ENCODE peak calls at places on chromosomes 5 and 9, in five cellular contexts. One of them, this sample, is unnamed.

GRCh38 chr5:77606279-77606678 is 32.2 kb downstream of the OTP start:
- DNase-seq in body of pancreas: no peak
- DNase-seq in fibroblast of mammary gland: no peak
- DNase-seq in SK-N-SH: no peak
- DNase-seq in adrenal gland: no peak
- DNase-seq in this sample: no peak

GRCh38 chr5:168984135-168984675 is 316.7 kb downstream of the SLIT3 start:
- DNase-seq in fibroblast of mammary gland: no peak
- DNase-seq in body of pancreas: no peak
- DNase-seq in adrenal gland: no peak
- DNase-seq in SK-N-SH: no peak
- DNase-seq in this sample: no peak

GRCh38 chr9:107020040-107020530 is 157.1 kb downstream of the ZNF462 start:
- DNase-seq in adrenal gland: no peak
- DNase-seq in fibroblast of mammary gland: peak
- DNase-seq in SK-N-SH: no peak
- DNase-seq in body of pancreas: no peak
- DNase-seq in this sample: peak

GRCh38 chr5:144203750-144204596 is 33.3 kb downstream of the KCTD16 start:
- DNase-seq in SK-N-SH: peak
- DNase-seq in fibroblast of mammary gland: peak
- DNase-seq in adrenal gland: peak
- DNase-seq in body of pancreas: peak
- DNase-seq in this sample: peak

GRCh38 chr9:93231121-93231694 is 47.3 kb downstream of the WNK2 start:
- DNase-seq in body of pancreas: peak
- DNase-seq in SK-N-SH: peak
- DNase-seq in adrenal gland: peak
- DNase-seq in fibroblast of mammary gland: no peak
- DNase-seq in this sample: no peak

GRCh38 chr9:133509179-133510083 is 15.3 kb downstream of the MYMK start:
- DNase-seq in SK-N-SH: peak
- DNase-seq in adrenal gland: no peak
- DNase-seq in fibroblast of mammary gland: no peak
- DNase-seq in body of pancreas: peak
- DNase-seq in this sample: peak

GRCh38 chr5:41788800-41789395 is 81.3 kb downstream of the OXCT1 start:
- DNase-seq in body of pancreas: no peak
- DNase-seq in adrenal gland: no peak
- DNase-seq in fibroblast of mammary gland: peak
- DNase-seq in SK-N-SH: no peak
- DNase-seq in this sample: peak

GRCh38 chr5:102815560-102816324 is 60.6 kb downstream of the PAM start:
- DNase-seq in adrenal gland: no peak
- DNase-seq in fibroblast of mammary gland: peak
- DNase-seq in body of pancreas: no peak
- DNase-seq in SK-N-SH: no peak
- DNase-seq in this sample: no peak

GRCh38 chr5:122756263-122756911 is 18.5 kb upstream of the SNX2 start:
- DNase-seq in body of pancreas: no peak
- DNase-seq in SK-N-SH: no peak
- DNase-seq in adrenal gland: no peak
- DNase-seq in fibroblast of mammary gland: peak
- DNase-seq in this sample: peak

GRCh38 chr9:121771851-121772599 is 120.6 kb downstream of the DAB2IP start:
- DNase-seq in adrenal gland: no peak
- DNase-seq in body of pancreas: peak
- DNase-seq in fibroblast of mammary gland: no peak
- DNase-seq in SK-N-SH: no peak
- DNase-seq in this sample: no peak

GRCh38 chr5:108561416-108562204 is 179.7 kb upstream of the FBXL17 start:
- DNase-seq in fibroblast of mammary gland: peak
- DNase-seq in body of pancreas: no peak
- DNase-seq in adrenal gland: no peak
- DNase-seq in SK-N-SH: no peak
- DNase-seq in this sample: no peak

GRCh38 chr9:136143215-136144001 is 24.7 kb upstream of the TMEM250 start:
- DNase-seq in body of pancreas: no peak
- DNase-seq in SK-N-SH: peak
- DNase-seq in adrenal gland: no peak
- DNase-seq in fibroblast of mammary gland: peak
- DNase-seq in this sample: peak

GRCh38 chr5:151264113-151264512 is 11.1 kb downstream of the GM2A start:
- DNase-seq in body of pancreas: no peak
- DNase-seq in SK-N-SH: no peak
- DNase-seq in fibroblast of mammary gland: peak
- DNase-seq in adrenal gland: no peak
- DNase-seq in this sample: peak

GRCh38 chr9:132986586-132986985 is 8.1 kb downstream of the GFI1B start:
- DNase-seq in adrenal gland: no peak
- DNase-seq in SK-N-SH: no peak
- DNase-seq in fibroblast of mammary gland: peak
- DNase-seq in body of pancreas: no peak
- DNase-seq in this sample: no peak

GRCh38 chr9:92986175-92987110 is 39.1 kb downstream of the FGD3 start:
- DNase-seq in adrenal gland: peak
- DNase-seq in body of pancreas: no peak
- DNase-seq in fibroblast of mammary gland: peak
- DNase-seq in SK-N-SH: no peak
- DNase-seq in this sample: no peak

GRCh38 chr5:10725636-10726035 is 35.4 kb downstream of the DAP start:
- DNase-seq in fibroblast of mammary gland: no peak
- DNase-seq in SK-N-SH: no peak
- DNase-seq in body of pancreas: no peak
- DNase-seq in adrenal gland: no peak
- DNase-seq in this sample: no peak
- H3K4me3 ChIP-seq in fibroblast of mammary gland: no peak
- H3K4me3 ChIP-seq in SK-N-SH: peak
- H3K4me3 ChIP-seq in body of pancreas: no peak
- H3K4me3 ChIP-seq in adrenal gland: no peak
- H3K4me3 ChIP-seq in this sample: no peak

GRCh38 chr5:148827723-148828122 is 1.3 kb downstream of the ADRB2 start:
- DNase-seq in body of pancreas: no peak
- DNase-seq in adrenal gland: no peak
- DNase-seq in SK-N-SH: no peak
- DNase-seq in fibroblast of mammary gland: no peak
- DNase-seq in this sample: peak
- TF ChIP-seq CTCF in body of pancreas: no peak
- TF ChIP-seq CTCF in adrenal gland: no peak
- TF ChIP-seq CTCF in SK-N-SH: no peak
- TF ChIP-seq CTCF in fibroblast of mammary gland: no peak
- TF ChIP-seq CTCF in this sample: no peak

GRCh38 chr5:128534729-128535128 is 3.3 kb downstream of the FBN2 start:
- DNase-seq in fibroblast of mammary gland: peak
- DNase-seq in body of pancreas: no peak
- DNase-seq in SK-N-SH: no peak
- DNase-seq in adrenal gland: peak
- DNase-seq in this sample: peak
- H3K4me3 ChIP-seq in fibroblast of mammary gland: no peak
- H3K4me3 ChIP-seq in body of pancreas: no peak
- H3K4me3 ChIP-seq in SK-N-SH: no peak
- H3K4me3 ChIP-seq in adrenal gland: no peak
- H3K4me3 ChIP-seq in this sample: no peak

GRCh38 chr9:28848671-28849070 is 1275.4 kb upstream of the C9orf72 start:
- DNase-seq in adrenal gland: no peak
- DNase-seq in fibroblast of mammary gland: no peak
- DNase-seq in SK-N-SH: no peak
- DNase-seq in body of pancreas: no peak
- DNase-seq in this sample: no peak

DNA sequence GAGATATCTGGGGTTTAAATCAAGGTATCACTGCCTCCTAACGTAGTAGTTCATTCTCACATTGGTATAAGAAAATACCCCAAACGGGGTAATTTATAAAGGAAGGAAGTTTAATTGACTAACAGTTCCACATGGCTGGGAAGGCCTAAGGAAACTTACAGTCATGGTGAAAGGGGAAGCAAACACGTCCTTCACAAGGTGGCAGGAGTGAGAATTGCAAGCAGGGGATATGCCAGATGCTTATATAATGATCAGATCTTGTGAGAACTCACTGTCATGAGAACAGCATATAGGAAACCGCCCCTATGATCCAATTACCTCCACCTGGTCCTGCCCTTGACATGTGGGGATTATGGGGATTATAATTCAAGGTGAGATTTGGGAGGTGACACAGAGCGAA is 1280.2 kb upstream of the C9orf72 start:
- DNase-seq in body of pancreas: no peak
- DNase-seq in SK-N-SH: no peak
- DNase-seq in adrenal gland: no peak
- DNase-seq in fibroblast of mammary gland: no peak
- DNase-seq in this sample: no peak
- TF ChIP-seq CTCF in body of pancreas: no peak
- TF ChIP-seq CTCF in SK-N-SH: no peak
- TF ChIP-seq CTCF in adrenal gland: no peak
- TF ChIP-seq CTCF in fibroblast of mammary gland: no peak
- TF ChIP-seq CTCF in this sample: peak

DNA sequence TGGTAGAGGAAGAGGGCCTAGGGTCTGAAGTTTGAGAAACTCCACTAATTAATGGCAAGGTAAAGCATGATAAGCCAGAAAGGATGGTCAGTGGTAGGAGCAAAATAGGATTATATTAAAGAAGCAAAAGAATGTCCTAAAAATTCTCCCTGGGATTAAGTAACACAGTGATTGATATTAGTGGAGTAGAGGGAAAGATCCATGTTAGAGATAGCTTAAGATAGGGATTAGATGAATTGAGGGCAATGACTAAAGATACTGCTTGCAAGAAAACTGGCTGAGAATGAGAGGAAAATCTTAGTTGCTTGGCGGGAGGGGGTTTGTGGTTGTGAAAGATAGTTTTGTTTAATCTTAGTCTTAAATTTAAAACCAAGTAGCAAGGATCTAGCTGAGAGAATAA is 255.6 kb downstream of the EPB41L4A start:
- DNase-seq in SK-N-SH: no peak
- DNase-seq in body of pancreas: no peak
- DNase-seq in fibroblast of mammary gland: no peak
- DNase-seq in adrenal gland: no peak
- DNase-seq in this sample: no peak
- H3K4me3 ChIP-seq in SK-N-SH: no peak
- H3K4me3 ChIP-seq in body of pancreas: no peak
- H3K4me3 ChIP-seq in fibroblast of mammary gland: no peak
- H3K4me3 ChIP-seq in adrenal gland: no peak
- H3K4me3 ChIP-seq in this sample: no peak